ENCODE peak calls at places on chromosome 11, in five cellular contexts. One of them, this sample, is unnamed.

GRCh38 chr11:126133902-126134301 is 71.2 kb upstream of the CDON start:
- DNase-seq in gastrocnemius medialis: no peak
- DNase-seq in fibroblast of lung: no peak
- DNase-seq in right atrium auricular region: no peak
- DNase-seq in upper lobe of right lung: no peak
- DNase-seq in this sample: no peak

GRCh38 chr11:4183410-4184057 is 88.9 kb downstream of the RRM1 start:
- DNase-seq in gastrocnemius medialis: no peak
- DNase-seq in fibroblast of lung: no peak
- DNase-seq in right atrium auricular region: no peak
- DNase-seq in upper lobe of right lung: no peak
- DNase-seq in this sample: no peak

GRCh38 chr11:119254239-119254638 is 48.1 kb downstream of the CBL start:
- DNase-seq in gastrocnemius medialis: no peak
- DNase-seq in fibroblast of lung: no peak
- DNase-seq in right atrium auricular region: no peak
- DNase-seq in upper lobe of right lung: no peak
- DNase-seq in this sample: no peak

GRCh38 chr11:70068345-70068744 is 9.8 kb upstream of the ANO1 start:
- DNase-seq in gastrocnemius medialis: no peak
- DNase-seq in fibroblast of lung: no peak
- DNase-seq in right atrium auricular region: peak; percentile 21
- DNase-seq in upper lobe of right lung: no peak
- DNase-seq in this sample: no peak

GRCh38 chr11:73273246-73273890 is 1.2 kb downstream of the P2RY6 start:
- DNase-seq in gastrocnemius medialis: peak; percentile 11
- DNase-seq in fibroblast of lung: no peak
- DNase-seq in right atrium auricular region: no peak
- DNase-seq in upper lobe of right lung: peak; percentile 13
- DNase-seq in this sample: no peak

GRCh38 chr11:11420512-11420911 is 67.5 kb upstream of the CSNK2A3 start:
- DNase-seq in gastrocnemius medialis: no peak
- DNase-seq in fibroblast of lung: no peak
- DNase-seq in right atrium auricular region: no peak
- DNase-seq in upper lobe of right lung: no peak
- DNase-seq in this sample: no peak

GRCh38 chr11:115503083-115503885 is 931 bp downstream of the CADM1 start:
- DNase-seq in gastrocnemius medialis: peak; percentile 72
- DNase-seq in fibroblast of lung: peak; percentile 71
- DNase-seq in right atrium auricular region: peak; percentile 66
- DNase-seq in upper lobe of right lung: peak; percentile 90
- DNase-seq in this sample: peak; percentile 64

GRCh38 chr11:117328414-117329010 is 858 bp downstream of the CEP164 start:
- DNase-seq in gastrocnemius medialis: peak; percentile 38
- DNase-seq in fibroblast of lung: peak; percentile 56
- DNase-seq in right atrium auricular region: peak; percentile 72
- DNase-seq in upper lobe of right lung: no peak
- DNase-seq in this sample: no peak

GRCh38 chr11:116648229-116649174 is 124.3 kb downstream of the BUD13 start:
- DNase-seq in gastrocnemius medialis: no peak
- DNase-seq in fibroblast of lung: no peak
- DNase-seq in right atrium auricular region: peak; percentile 30
- DNase-seq in upper lobe of right lung: no peak
- DNase-seq in this sample: no peak

GRCh38 chr11:124894606-124895430 is 2.8 kb downstream of the ROBO4 start:
- DNase-seq in gastrocnemius medialis: no peak
- DNase-seq in fibroblast of lung: no peak
- DNase-seq in right atrium auricular region: no peak
- DNase-seq in upper lobe of right lung: no peak
- DNase-seq in this sample: no peak
- H3K4me1 ChIP-seq in gastrocnemius medialis: peaks cover 37% of the 10 kb centered on the region
- H3K4me1 ChIP-seq in fibroblast of lung: peaks cover 32% of the 10 kb centered on the region
- H3K4me1 ChIP-seq in right atrium auricular region: peaks cover 85% of the 10 kb centered on the region
- H3K4me1 ChIP-seq in upper lobe of right lung: peaks cover 46% of the 10 kb centered on the region
- H3K4me1 ChIP-seq in this sample: peaks cover 4% of the 10 kb centered on the region

DNA sequence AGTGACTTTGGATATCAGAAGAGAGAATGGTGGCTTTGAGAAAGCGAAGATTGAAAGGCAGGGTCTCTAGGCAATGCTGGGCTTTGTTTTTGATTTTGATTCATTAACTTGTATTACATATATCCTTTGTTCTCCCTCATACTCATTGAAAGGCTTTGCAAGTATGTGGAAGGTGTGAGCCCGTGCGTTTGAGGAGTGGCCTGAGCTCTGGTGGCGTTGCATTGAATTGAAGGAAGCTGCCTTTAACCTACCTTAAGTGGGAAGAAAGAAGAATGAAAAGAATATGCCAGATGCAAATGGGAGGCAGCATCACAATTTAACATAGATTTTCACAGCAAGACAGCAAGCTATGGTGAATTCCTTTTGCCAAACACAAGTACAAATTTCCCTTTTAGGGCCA is 6.7 kb downstream of the MMP7 start:
- DNase-seq in gastrocnemius medialis: no peak
- DNase-seq in fibroblast of lung: no peak
- DNase-seq in right atrium auricular region: no peak
- DNase-seq in upper lobe of right lung: no peak
- DNase-seq in this sample: no peak
- TF ChIP-seq CTCF in gastrocnemius medialis: no peak
- TF ChIP-seq CTCF in fibroblast of lung: no peak
- TF ChIP-seq CTCF in right atrium auricular region: no peak
- TF ChIP-seq CTCF in upper lobe of right lung: no peak
- TF ChIP-seq CTCF in this sample: no peak

GRCh38 chr11:14635559-14635958 is 8.0 kb upstream of the PDE3B start:
- DNase-seq in gastrocnemius medialis: no peak
- DNase-seq in fibroblast of lung: no peak
- DNase-seq in right atrium auricular region: no peak
- DNase-seq in upper lobe of right lung: no peak
- DNase-seq in this sample: no peak
- H3K27ac ChIP-seq in gastrocnemius medialis: no peak overlapping the region
- H3K27ac ChIP-seq in fibroblast of lung: no peak overlapping the region
- H3K27ac ChIP-seq in right atrium auricular region: no peak overlapping the region
- H3K27ac ChIP-seq in upper lobe of right lung: no peak overlapping the region
- H3K27ac ChIP-seq in this sample: no peak overlapping the region

DNA sequence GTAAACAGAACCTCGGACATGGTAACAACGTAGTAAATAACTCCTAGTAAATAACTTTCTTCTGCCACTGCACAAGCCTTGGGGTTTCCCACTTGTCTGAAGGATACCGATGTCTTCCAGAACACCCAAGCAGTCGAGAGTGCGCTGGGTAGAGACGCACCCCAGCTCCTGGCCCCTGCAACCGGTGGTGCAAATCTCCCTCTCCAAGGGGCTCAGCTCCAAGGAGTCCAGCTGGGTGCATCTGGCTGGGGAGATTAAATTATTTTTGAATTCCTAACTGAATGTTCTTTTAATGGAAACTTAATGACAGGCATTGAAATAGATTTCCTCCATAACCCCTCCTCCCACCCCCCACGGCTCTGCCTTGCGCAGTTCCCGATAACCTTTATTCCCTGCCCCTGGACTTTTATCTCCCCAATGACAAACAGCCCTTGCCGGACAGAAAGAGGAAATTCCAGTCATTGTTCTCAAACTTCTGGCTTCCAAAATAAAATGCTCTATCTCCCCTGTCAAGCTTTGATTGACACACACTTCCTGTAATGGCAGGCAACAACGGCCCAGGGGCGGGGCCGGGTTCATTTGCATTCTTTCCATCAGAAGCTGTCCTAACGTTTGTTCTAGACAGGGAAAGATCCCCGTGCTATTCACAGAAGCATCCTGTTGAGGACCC is 31.2 kb downstream of the KCNJ1 start:
- DNase-seq in gastrocnemius medialis: no peak
- DNase-seq in fibroblast of lung: no peak
- DNase-seq in right atrium auricular region: no peak
- DNase-seq in upper lobe of right lung: no peak
- DNase-seq in this sample: no peak
- H3K4me1 ChIP-seq in gastrocnemius medialis: peaks cover 7% of the 10 kb centered on the region
- H3K4me1 ChIP-seq in fibroblast of lung: no peaks in the 10 kb centered on the region
- H3K4me1 ChIP-seq in right atrium auricular region: peaks cover 11% of the 10 kb centered on the region
- H3K4me1 ChIP-seq in upper lobe of right lung: peaks cover 21% of the 10 kb centered on the region
- H3K4me1 ChIP-seq in this sample: no peaks in the 10 kb centered on the region

GRCh38 chr11:66267039-66267378 is 1.4 kb upstream of the RAB1B start:
- DNase-seq in gastrocnemius medialis: no peak
- DNase-seq in fibroblast of lung: no peak
- DNase-seq in right atrium auricular region: no peak
- DNase-seq in upper lobe of right lung: no peak
- DNase-seq in this sample: no peak
- TF ChIP-seq CTCF in gastrocnemius medialis: no peak
- TF ChIP-seq CTCF in fibroblast of lung: no peak
- TF ChIP-seq CTCF in right atrium auricular region: no peak
- TF ChIP-seq CTCF in upper lobe of right lung: no peak
- TF ChIP-seq CTCF in this sample: no peak

DNA sequence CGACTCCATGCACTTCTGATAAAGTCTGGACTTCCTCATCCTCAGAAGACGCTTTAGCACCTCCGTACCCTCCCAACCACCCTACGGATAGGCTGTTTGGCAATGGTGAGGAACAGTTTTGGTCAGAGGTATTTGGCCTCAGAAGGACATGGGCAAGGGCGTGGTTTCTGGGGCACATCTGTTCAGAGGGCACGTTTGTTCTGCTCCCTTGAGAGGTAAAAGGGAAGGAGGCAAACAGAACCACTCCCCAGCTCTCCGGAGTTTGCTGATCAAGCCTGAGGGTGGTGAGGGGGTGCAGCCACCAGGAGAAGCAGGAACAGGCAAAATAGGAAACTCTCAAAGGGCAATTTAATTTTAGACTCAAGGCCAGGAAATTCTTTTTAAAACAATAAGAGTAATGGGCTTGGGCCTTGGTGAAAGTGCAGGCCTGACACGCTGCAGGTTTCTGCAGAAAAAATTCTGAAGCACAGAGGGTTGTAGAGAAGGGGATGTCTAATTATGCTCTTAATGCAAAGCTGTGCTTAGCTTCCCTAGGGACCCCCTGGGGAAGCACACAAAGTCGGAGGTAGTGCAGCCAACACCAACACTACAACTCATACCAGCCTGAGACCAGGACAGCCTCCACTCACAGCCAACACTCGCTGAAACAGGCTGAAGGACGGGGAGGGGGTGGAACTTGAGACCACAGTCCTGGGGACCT is 23.3 kb downstream of the ETS1 start:
- DNase-seq in gastrocnemius medialis: no peak
- DNase-seq in fibroblast of lung: no peak
- DNase-seq in right atrium auricular region: no peak
- DNase-seq in upper lobe of right lung: no peak
- DNase-seq in this sample: no peak
- H3K27ac ChIP-seq in gastrocnemius medialis: peak overlapping the region; percentile 24
- H3K27ac ChIP-seq in fibroblast of lung: no peak overlapping the region
- H3K27ac ChIP-seq in right atrium auricular region: no peak overlapping the region
- H3K27ac ChIP-seq in upper lobe of right lung: no peak overlapping the region
- H3K27ac ChIP-seq in this sample: no peak overlapping the region

GRCh38 chr11:72100009-72100408 is 3.1 kb downstream of the LAMTOR1 start:
- DNase-seq in gastrocnemius medialis: no peak
- DNase-seq in fibroblast of lung: no peak
- DNase-seq in right atrium auricular region: no peak
- DNase-seq in upper lobe of right lung: no peak
- DNase-seq in this sample: no peak
- H3K4me1 ChIP-seq in gastrocnemius medialis: peaks cover 51% of the 10 kb centered on the region
- H3K4me1 ChIP-seq in fibroblast of lung: peaks cover 18% of the 10 kb centered on the region
- H3K4me1 ChIP-seq in right atrium auricular region: peaks cover 44% of the 10 kb centered on the region
- H3K4me1 ChIP-seq in upper lobe of right lung: peaks cover 37% of the 10 kb centered on the region
- H3K4me1 ChIP-seq in this sample: peaks cover 51% of the 10 kb centered on the region